ENCODE peak calls at places on chromosomes 2 and 18, in four cellular contexts. One of them, this sample, is unnamed.

GRCh38 chr2:195710407-195710806 is 53.4 kb downstream of the SLC39A10 start:
- DNase-seq in small intestine: no peak
- DNase-seq in neural progenitor cell: no peak
- DNase-seq in naive thymus-derived CD4-positive, alpha-beta T cell: no peak
- DNase-seq in this sample: no peak

GRCh38 chr2:144508162-144508765 is 11.7 kb downstream of the ZEB2 start:
- DNase-seq in small intestine: no peak
- DNase-seq in neural progenitor cell: no peak
- DNase-seq in naive thymus-derived CD4-positive, alpha-beta T cell: no peak
- DNase-seq in this sample: no peak

GRCh38 chr2:224085246-224085645 is 46.2 kb upstream of the SERPINE2 start:
- DNase-seq in small intestine: no peak
- DNase-seq in neural progenitor cell: no peak
- DNase-seq in naive thymus-derived CD4-positive, alpha-beta T cell: no peak
- DNase-seq in this sample: no peak

GRCh38 chr2:98805412-98806265 is 74.7 kb upstream of the MGAT4A start:
- DNase-seq in small intestine: no peak
- DNase-seq in neural progenitor cell: peak; percentile 15
- DNase-seq in naive thymus-derived CD4-positive, alpha-beta T cell: no peak
- DNase-seq in this sample: peak; percentile 68

GRCh38 chr2:231604101-231604684 is 11.5 kb downstream of the TEX44 start:
- DNase-seq in small intestine: no peak
- DNase-seq in neural progenitor cell: peak; percentile 92
- DNase-seq in naive thymus-derived CD4-positive, alpha-beta T cell: no peak
- DNase-seq in this sample: peak; percentile 84

GRCh38 chr2:158692372-158693103 is 102.6 kb upstream of the DAPL1 start:
- DNase-seq in small intestine: no peak
- DNase-seq in neural progenitor cell: no peak
- DNase-seq in naive thymus-derived CD4-positive, alpha-beta T cell: no peak
- DNase-seq in this sample: no peak

GRCh38 chr2:96146151-96146880 is 1.1 kb upstream of the DUSP2 start:
- DNase-seq in small intestine: peak; percentile 58
- DNase-seq in neural progenitor cell: no peak
- DNase-seq in naive thymus-derived CD4-positive, alpha-beta T cell: peak; percentile 76
- DNase-seq in this sample: peak; percentile 44

GRCh38 chr2:226836548-226836885 is 663 bp downstream of the RHBDD1 start:
- DNase-seq in small intestine: no peak
- DNase-seq in neural progenitor cell: no peak
- DNase-seq in naive thymus-derived CD4-positive, alpha-beta T cell: no peak
- DNase-seq in this sample: no peak

GRCh38 chr2:50395510-50396300 is 636.2 kb downstream of the NRXN1 start:
- DNase-seq in small intestine: no peak
- DNase-seq in neural progenitor cell: no peak
- DNase-seq in naive thymus-derived CD4-positive, alpha-beta T cell: no peak
- DNase-seq in this sample: peak; percentile 44

GRCh38 chr2:101002562-101003277 is 631 bp downstream of the RPL31 start:
- DNase-seq in small intestine: no peak
- DNase-seq in neural progenitor cell: peak; percentile 16
- DNase-seq in naive thymus-derived CD4-positive, alpha-beta T cell: no peak
- DNase-seq in this sample: no peak

GRCh38 chr18:49561127-49561376 is 805 bp upstream of the LIPG start:
- DNase-seq in small intestine: no peak
- DNase-seq in neural progenitor cell: no peak
- DNase-seq in naive thymus-derived CD4-positive, alpha-beta T cell: no peak
- DNase-seq in this sample: no peak

GRCh38 chr2:178296394-178297090 is 102.2 kb downstream of the OSBPL6 start:
- DNase-seq in small intestine: no peak
- DNase-seq in neural progenitor cell: no peak
- DNase-seq in naive thymus-derived CD4-positive, alpha-beta T cell: no peak
- DNase-seq in this sample: no peak

GRCh38 chr2:182916417-182916816 is 50.0 kb upstream of the FRZB start:
- DNase-seq in small intestine: no peak
- DNase-seq in neural progenitor cell: no peak
- DNase-seq in naive thymus-derived CD4-positive, alpha-beta T cell: no peak
- DNase-seq in this sample: no peak

GRCh38 chr2:172050506-172051125 is 34.7 kb upstream of the DLX1 start:
- DNase-seq in small intestine: no peak
- DNase-seq in neural progenitor cell: no peak
- DNase-seq in naive thymus-derived CD4-positive, alpha-beta T cell: no peak
- DNase-seq in this sample: no peak

GRCh38 chr2:106581755-106582430 is 94.7 kb downstream of the CD8B2 start:
- DNase-seq in small intestine: peak; percentile 35
- DNase-seq in neural progenitor cell: peak; percentile 62
- DNase-seq in naive thymus-derived CD4-positive, alpha-beta T cell: peak; percentile 18
- DNase-seq in this sample: peak; percentile 81

GRCh38 chr18:3623769-3624545 is 174.0 kb downstream of the TGIF1 start:
- DNase-seq in small intestine: peak; percentile 96
- DNase-seq in neural progenitor cell: peak; percentile 93
- DNase-seq in naive thymus-derived CD4-positive, alpha-beta T cell: no peak
- DNase-seq in this sample: peak; percentile 87

GRCh38 chr18:57794951-57795728 is 8.0 kb downstream of the ATP8B1 start:
- DNase-seq in small intestine: no peak
- DNase-seq in neural progenitor cell: no peak
- DNase-seq in naive thymus-derived CD4-positive, alpha-beta T cell: no peak
- DNase-seq in this sample: peak; percentile 22
- H3K4me1 ChIP-seq in small intestine: peaks cover 5% of the 10 kb centered on the region
- H3K4me1 ChIP-seq in neural progenitor cell: peaks cover 4% of the 10 kb centered on the region
- H3K4me1 ChIP-seq in naive thymus-derived CD4-positive, alpha-beta T cell: no peaks in the 10 kb centered on the region
- H3K4me1 ChIP-seq in this sample: peaks cover 3% of the 10 kb centered on the region

DNA sequence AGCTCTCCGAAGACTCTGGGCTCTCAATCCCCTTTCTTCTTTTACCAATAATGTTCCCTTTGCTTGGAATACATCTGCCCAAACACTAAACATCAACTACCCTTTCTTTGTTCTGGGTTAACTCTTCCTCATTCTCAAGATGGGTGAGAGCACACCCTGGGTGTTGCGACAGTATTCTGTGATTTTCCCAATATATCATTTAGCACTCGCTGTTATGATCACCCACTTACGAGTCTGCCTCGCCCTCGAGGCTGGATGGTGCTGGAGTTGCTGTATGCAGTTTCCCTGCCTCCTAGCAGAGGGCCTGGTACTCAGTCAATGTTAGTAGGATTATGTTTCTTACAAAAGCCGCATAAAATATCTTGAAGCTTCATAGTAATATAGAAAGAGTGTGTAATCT is 93.2 kb downstream of the SOCS6 start:
- DNase-seq in small intestine: peak; percentile 46
- DNase-seq in neural progenitor cell: no peak
- DNase-seq in naive thymus-derived CD4-positive, alpha-beta T cell: no peak
- DNase-seq in this sample: no peak
- H3K4me1 ChIP-seq in small intestine: peaks cover 3% of the 10 kb centered on the region
- H3K4me1 ChIP-seq in neural progenitor cell: peaks cover 7% of the 10 kb centered on the region
- H3K4me1 ChIP-seq in naive thymus-derived CD4-positive, alpha-beta T cell: no peaks in the 10 kb centered on the region
- H3K4me1 ChIP-seq in this sample: peaks cover 12% of the 10 kb centered on the region

DNA sequence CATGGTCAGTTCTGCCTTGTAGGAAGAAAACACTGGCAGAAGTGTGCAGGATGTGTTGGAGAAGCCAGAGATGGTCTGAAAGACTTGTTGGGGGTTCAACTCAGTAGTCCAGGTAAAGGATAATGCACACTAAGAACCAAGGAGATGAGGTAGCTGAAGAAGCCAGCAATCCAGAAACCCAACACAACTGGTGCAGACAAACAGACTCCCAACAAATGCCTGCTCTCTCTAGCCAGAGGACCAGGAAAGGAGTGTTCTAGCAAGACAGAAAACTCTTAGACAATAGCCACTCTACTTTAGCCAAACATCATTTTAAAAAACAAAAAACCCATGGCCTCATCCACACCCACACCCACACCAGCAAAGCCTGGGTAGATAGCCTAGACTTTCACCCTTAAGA is 33.9 kb downstream of the EVA1A start:
- DNase-seq in small intestine: no peak
- DNase-seq in neural progenitor cell: no peak
- DNase-seq in naive thymus-derived CD4-positive, alpha-beta T cell: no peak
- DNase-seq in this sample: no peak
- H3K4me1 ChIP-seq in small intestine: no peaks in the 10 kb centered on the region
- H3K4me1 ChIP-seq in neural progenitor cell: no peaks in the 10 kb centered on the region
- H3K4me1 ChIP-seq in naive thymus-derived CD4-positive, alpha-beta T cell: no peaks in the 10 kb centered on the region
- H3K4me1 ChIP-seq in this sample: peaks cover 6% of the 10 kb centered on the region

GRCh38 chr2:85707304-85707703 is 13.1 kb downstream of the GNLY start:
- DNase-seq in small intestine: peak; percentile 76
- DNase-seq in neural progenitor cell: peak; percentile 87
- DNase-seq in naive thymus-derived CD4-positive, alpha-beta T cell: no peak
- DNase-seq in this sample: peak; percentile 82
- H3K4me1 ChIP-seq in small intestine: no peaks in the 10 kb centered on the region
- H3K4me1 ChIP-seq in neural progenitor cell: no peaks in the 10 kb centered on the region
- H3K4me1 ChIP-seq in naive thymus-derived CD4-positive, alpha-beta T cell: no peaks in the 10 kb centered on the region
- H3K4me1 ChIP-seq in this sample: peaks cover 16% of the 10 kb centered on the region

GRCh38 chr2:160486341-160486740 is 7.3 kb downstream of the RBMS1 start:
- DNase-seq in small intestine: no peak
- DNase-seq in neural progenitor cell: no peak
- DNase-seq in naive thymus-derived CD4-positive, alpha-beta T cell: no peak
- DNase-seq in this sample: no peak
- H3K4me1 ChIP-seq in small intestine: peaks cover 3% of the 10 kb centered on the region
- H3K4me1 ChIP-seq in neural progenitor cell: peaks cover 25% of the 10 kb centered on the region
- H3K4me1 ChIP-seq in naive thymus-derived CD4-positive, alpha-beta T cell: peaks cover 54% of the 10 kb centered on the region
- H3K4me1 ChIP-seq in this sample: peaks cover 6% of the 10 kb centered on the region

GRCh38 chr18:23524213-23524707 is 20.9 kb downstream of the RMC1 start:
- DNase-seq in small intestine: no peak
- DNase-seq in neural progenitor cell: no peak
- DNase-seq in naive thymus-derived CD4-positive, alpha-beta T cell: no peak
- DNase-seq in this sample: no peak
- H3K4me1 ChIP-seq in small intestine: no peaks in the 10 kb centered on the region
- H3K4me1 ChIP-seq in neural progenitor cell: peaks cover 6% of the 10 kb centered on the region
- H3K4me1 ChIP-seq in naive thymus-derived CD4-positive, alpha-beta T cell: no peaks in the 10 kb centered on the region
- H3K4me1 ChIP-seq in this sample: no peaks in the 10 kb centered on the region

GRCh38 chr18:13463526-13463925 is 245.0 kb downstream of the LDLRAD4 start:
- DNase-seq in small intestine: no peak
- DNase-seq in neural progenitor cell: no peak
- DNase-seq in naive thymus-derived CD4-positive, alpha-beta T cell: no peak
- DNase-seq in this sample: peak; percentile 22
- H3K4me1 ChIP-seq in small intestine: peaks cover 4% of the 10 kb centered on the region
- H3K4me1 ChIP-seq in neural progenitor cell: no peaks in the 10 kb centered on the region
- H3K4me1 ChIP-seq in naive thymus-derived CD4-positive, alpha-beta T cell: peaks cover 45% of the 10 kb centered on the region
- H3K4me1 ChIP-seq in this sample: no peaks in the 10 kb centered on the region

DNA sequence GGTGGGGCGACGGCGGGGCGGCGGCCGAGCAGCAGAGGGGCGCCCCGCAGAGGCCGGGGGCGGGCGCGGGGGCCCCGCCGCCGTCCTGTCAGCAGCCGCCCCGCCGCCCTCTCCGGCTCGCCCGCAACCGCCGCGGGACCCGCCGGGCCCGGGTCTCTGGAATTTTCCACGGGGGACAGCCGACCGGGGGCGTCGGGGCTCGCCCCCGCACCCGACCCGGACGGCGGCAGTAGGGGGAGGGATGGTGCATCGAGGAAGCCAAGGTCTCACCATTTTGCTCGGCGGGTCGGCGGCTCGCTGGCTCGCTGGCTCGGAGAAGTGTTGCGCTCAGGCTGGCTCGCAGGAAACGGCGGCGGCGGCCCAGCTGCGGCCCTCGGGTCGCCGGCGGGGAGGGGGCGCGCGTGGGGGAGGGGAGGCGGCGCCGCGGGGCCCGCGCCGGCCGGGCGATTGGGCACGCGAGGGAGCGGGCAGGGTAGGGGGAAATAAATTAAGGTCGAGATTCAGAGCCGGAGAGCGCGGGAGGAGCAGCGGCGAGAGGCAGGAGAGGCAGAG is 401 bp downstream of the PPP3R1 start:
- DNase-seq in small intestine: peak; percentile 22
- DNase-seq in neural progenitor cell: peak; percentile 72
- DNase-seq in naive thymus-derived CD4-positive, alpha-beta T cell: no peak
- DNase-seq in this sample: peak; percentile 77
- H3K4me1 ChIP-seq in small intestine: peaks cover 15% of the 10 kb centered on the region
- H3K4me1 ChIP-seq in neural progenitor cell: peaks cover 39% of the 10 kb centered on the region
- H3K4me1 ChIP-seq in naive thymus-derived CD4-positive, alpha-beta T cell: peaks cover 51% of the 10 kb centered on the region
- H3K4me1 ChIP-seq in this sample: peaks cover 10% of the 10 kb centered on the region